ENCODE peak calls at places on chromosomes 4 and X, in six cellular contexts. Q, C, P, A, J and V are unnamed samples.

GRCh38 chr4:159052315-159052714 is 50.6 kb upstream of the RAPGEF2 start:
- DNase-seq in J (no peak), C (peak; percentile 86), A (no peak), P (no peak), Q (no peak), V (no peak)

GRCh38 chrX:8743126-8743732 is 11.3 kb upstream of the ANOS1 start:
- DNase-seq in C (peak; percentile 35), J (peak; percentile 46), P (no peak), A (peak; percentile 43), Q (peak; percentile 72), V (peak; percentile 52)

GRCh38 chrX:11619426-11619825 is 46.3 kb downstream of the ARHGAP6 start:
- DNase-seq in C (no peak), A (no peak), J (peak; percentile 52), Q (no peak), P (no peak), V (no peak)

GRCh38 chr4:177001271-177002175 is 208.8 kb upstream of the VEGFC start:
- DNase-seq in J (peak; percentile 60), C (no peak), Q (no peak), P (no peak), A (no peak), V (no peak)

GRCh38 chr4:89640620-89641366 is 196.2 kb downstream of the SNCA start:
- DNase-seq in Q (peak; percentile 92), A (no peak), P (no peak), J (peak; percentile 82), C (no peak), V (peak; percentile 95)

GRCh38 chrX:154720067-154720466 is 30.8 kb downstream of the GAB3 start:
- DNase-seq in P (no peak), A (no peak), Q (no peak), J (no peak), C (no peak), V (no peak)

GRCh38 chr4:140163029-140163810 is 9.2 kb upstream of the MAML3 start:
- DNase-seq in C (no peak), J (peak; percentile 70), Q (peak; percentile 51), P (no peak), A (no peak), V (no peak)

GRCh38 chr4:141155586-141155985 is 22.3 kb upstream of the RNF150 start:
- DNase-seq in J (peak; percentile 10), C (no peak), A (no peak), P (no peak), Q (peak; percentile 5), V (no peak)

GRCh38 chrX:9312922-9313867 is 151.7 kb upstream of the TBL1X start:
- DNase-seq in Q (peak; percentile 60), P (no peak), J (no peak), C (peak; percentile 57), A (peak; percentile 60), V (peak; percentile 46)

GRCh38 chr4:87209696-87210095 is 10.7 kb downstream of the KLHL8 start:
- DNase-seq in J (peak; percentile 66), Q (no peak), A (no peak), P (no peak), C (peak; percentile 8), V (no peak)

GRCh38 chr4:53902786-53903185 is 161.6 kb downstream of the CHIC2 start:
- DNase-seq in C (no peak), P (no peak), A (no peak), Q (no peak), J (no peak), V (no peak)

GRCh38 chrX:46251755-46252154 is 293.5 kb downstream of the ZNF674 start:
- DNase-seq in C (no peak), J (peak; percentile 10), Q (peak; percentile 2), P (no peak), A (no peak), V (no peak)

GRCh38 chr4:139593091-139593564 is 37.1 kb upstream of the SETD7 start:
- DNase-seq in C (no peak), Q (peak; percentile 56), P (no peak), A (no peak), J (peak; percentile 71), V (no peak)

GRCh38 chr4:179071120-179071519 is 1628.9 kb upstream of the AGA start:
- DNase-seq in A (no peak), P (no peak), C (no peak), J (no peak), Q (no peak), V (no peak)

GRCh38 chr4:174154455-174154854 is 129.0 kb downstream of the FBXO8 start:
- DNase-seq in Q (no peak), C (no peak), J (peak; percentile 89), P (no peak), A (no peak), V (no peak)

GRCh38 chr4:107561481-107561880 is 158.6 kb downstream of the PAPSS1 start:
- DNase-seq in P (no peak), Q (no peak), A (no peak), J (no peak), C (no peak), V (no peak)

GRCh38 chrX:1481636-1482529 is 29.2 kb upstream of the ASMTL start:
- DNase-seq in J (peak; percentile 82), P (no peak), C (peak; percentile 92), Q (peak; percentile 83), A (peak; percentile 88), V (peak; percentile 81)

GRCh38 chr4:699816-700580 is 5.6 kb upstream of the PCGF3 start:
- DNase-seq in P (no peak), C (no peak), J (no peak), A (no peak), Q (no peak), V (no peak)

GRCh38 chrX:153900806-153901752 is 3.4 kb upstream of the AVPR2 start:
- DNase-seq in C (peak; percentile 82), A (peak; percentile 80), P (peak; percentile 40), J (peak; percentile 89), Q (peak; percentile 88), V (peak; percentile 10)

GRCh38 chr4:185232370-185232769 is 23.0 kb downstream of the SNX25 start:
- DNase-seq in J (peak; percentile 50), C (no peak), A (no peak), Q (no peak), P (no peak), V (no peak)

GRCh38 chrX:149470960-149471359 is 34.1 kb downstream of the IDS start:
- DNase-seq in J (peak; percentile 79), Q (peak; percentile 96), C (peak; percentile 66), A (peak; percentile 55), P (peak; percentile 57), V (peak; percentile 85)

GRCh38 chrX:56219702-56220101 is 12.5 kb upstream of the KLF8 start:
- DNase-seq in P (no peak), C (peak; percentile 1), J (peak; percentile 35), Q (no peak), A (no peak), V (no peak)

GRCh38 chrX:154136627-154137161 is 7.3 kb upstream of the OPN1LW start:
- DNase-seq in C (peak; percentile 32), Q (peak; percentile 95), P (peak; percentile 39), A (peak; percentile 76), J (peak; percentile 73), V (peak; percentile 80)